ENCODE peak calls at places on chromosomes 7 and 10, in four cellular contexts. Y is A549, V is HepG2, O is K562. F is an unnamed sample.

GRCh38 chr7:24851791-24852190 is 94.5 kb upstream of the GSDME start:
- DNase-seq in O (no peak), Y (peak), V (peak), F (no peak)

GRCh38 chr7:151248191-151249033 is at the start of gene SMARCD3:
- DNase-seq in O (peak), Y (peak), V (peak), F (peak)

GRCh38 chr7:50832744-50833143 is 50.0 kb upstream of the GRB10 start:
- DNase-seq in V (no peak), O (no peak), Y (peak), F (no peak)

GRCh38 chr10:121596668-121597503 is 1.4 kb downstream of the FGFR2 start:
- DNase-seq in V (no peak), Y (no peak), O (no peak), F (peak)

GRCh38 chr10:113754125-113754524 is 2.6 kb downstream of the PLEKHS1 start:
- DNase-seq in Y (no peak), O (no peak), V (no peak), F (no peak)

GRCh38 chr10:103676058-103676785 is 179.2 kb downstream of the SH3PXD2A start:
- DNase-seq in Y (no peak), O (no peak), V (no peak), F (no peak)

GRCh38 chr7:30973791-30974604 is 10.2 kb downstream of the GHRHR start:
- DNase-seq in O (no peak), V (no peak), Y (no peak), F (no peak)

GRCh38 chr10:35640951-35641429 is 1.1 kb downstream of the FZD8 start:
- DNase-seq in O (no peak), V (peak), Y (peak), F (peak)

GRCh38 chr10:62992145-62992721 is 140.9 kb upstream of the NRBF2 start:
- DNase-seq in V (no peak), Y (no peak), O (no peak), F (no peak)

GRCh38 chr10:128178319-128178937 is 52.2 kb upstream of the MKI67 start:
- DNase-seq in O (peak), V (peak), Y (peak), F (peak)

GRCh38 chr10:102876747-102877153 is 7.5 kb downstream of the AS3MT start:
- DNase-seq in V (peak), O (no peak), Y (no peak), F (no peak)

GRCh38 chr10:45418417-45418858 is 44.4 kb downstream of the ALOX5 start:
- DNase-seq in Y (no peak), O (no peak), V (no peak), F (no peak)

GRCh38 chr10:73094986-73095478 is 1.6 kb downstream of the P4HA1 start:
- DNase-seq in O (no peak), Y (no peak), V (no peak), F (no peak)

GRCh38 chr7:15832996-15833395 is 146.5 kb upstream of the MEOX2 start:
- DNase-seq in O (no peak), Y (no peak), V (no peak), F (no peak)

GRCh38 chr7:50262916-50263690 is 41.4 kb upstream of the IKZF1 start:
- DNase-seq in Y (no peak), V (no peak), O (no peak), F (no peak)

GRCh38 chr7:107505997-107506682 is 36.3 kb downstream of the GPR22 start:
- DNase-seq in O (no peak), Y (no peak), V (peak), F (no peak)

GRCh38 chr10:7696545-7696944 is 6.6 kb upstream of the ITIH2 start:
- DNase-seq in O (no peak), Y (no peak), V (peak), F (no peak)

GRCh38 chr7:44112231-44112996 is 8.3 kb downstream of the AEBP1 start:
- DNase-seq in V (no peak), Y (no peak), O (peak), F (no peak)

GRCh38 chr7:74203157-74203556 is 6.6 kb upstream of the LAT2 start:
- DNase-seq in V (peak), O (no peak), Y (peak), F (no peak)

GRCh38 chr7:16564909-16565426 is 38.3 kb downstream of the LRRC72 start:
- DNase-seq in Y (peak), V (peak), O (peak), F (peak)

GRCh38 chr10:61465807-61466425 is 12.7 kb upstream of the TMEM26 start:
- DNase-seq in V (no peak), Y (no peak), O (no peak), F (peak)

GRCh38 chr7:87148332-87148955 is 3.8 kb upstream of the DMTF1 start:
- DNase-seq in Y (peak), V (no peak), O (no peak), F (no peak)

GRCh38 chr7:121081327-121081936 is 92.9 kb downstream of the CPED1 start:
- DNase-seq in V (peak), O (peak), Y (peak), F (no peak)

GRCh38 chr10:118692911-118693310 is 61.9 kb downstream of the CACUL1 start:
- DNase-seq in V (no peak), Y (no peak), O (no peak), F (no peak)

GRCh38 chr7:81308643-81309354 is 389.9 kb upstream of the SEMA3C start:
- DNase-seq in Y (no peak), O (no peak), V (no peak), F (no peak)

GRCh38 chr10:17993361-17993760 is 41.6 kb downstream of the SLC39A12 start:
- DNase-seq in V (no peak), Y (no peak), O (no peak), F (no peak)

GRCh38 chr7:107614425-107614824 is 34.4 kb downstream of the BCAP29 start:
- DNase-seq in Y (no peak), V (peak), O (no peak), F (no peak)

GRCh38 chr10:75033399-75034130 is 77.9 kb upstream of the SAMD8 start:
- DNase-seq in V (no peak), O (no peak), Y (no peak), F (no peak)

GRCh38 chr7:55405856-55406541 is 40.9 kb downstream of the LANCL2 start:
- DNase-seq in V (no peak), Y (no peak), O (no peak), F (no peak)

GRCh38 chr7:149220534-149220933 is 18.9 kb upstream of the ZNF212 start:
- DNase-seq in O (no peak), Y (no peak), V (no peak), F (no peak)

GRCh38 chr7:47947355-47947749 is 914 bp downstream of the PKD1L1 start:
- DNase-seq in V (no peak), Y (no peak), O (no peak), F (no peak)
- TF ChIP-seq HMGXB4 in V (no peak), Y (no peak), O (no peak), F (no peak)

DNA sequence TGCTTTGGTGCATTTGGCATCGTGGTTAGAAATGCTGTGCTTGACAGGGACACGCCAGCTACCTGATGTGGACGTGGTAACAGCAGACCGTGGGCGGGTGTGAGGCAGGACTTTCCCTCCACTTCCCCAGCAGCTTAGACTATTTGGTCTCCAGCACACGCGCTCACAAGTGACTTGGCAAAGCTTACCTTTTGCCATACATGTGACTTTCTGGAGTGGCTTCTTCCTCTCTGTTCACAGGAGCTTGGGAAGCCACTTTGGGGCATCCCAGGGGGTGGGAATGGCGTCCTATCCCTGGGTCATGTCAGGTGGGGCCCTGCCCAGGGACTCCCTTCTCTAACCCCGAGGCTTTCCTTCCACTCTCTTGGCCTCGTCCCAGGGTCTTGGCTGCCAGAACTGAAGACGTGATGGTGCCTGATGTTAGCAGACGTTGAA is 228.7 kb upstream of the KLF6 start:
- DNase-seq in O (no peak), Y (no peak), V (no peak), F (no peak)
- TF ChIP-seq HMGXB4 in O (no peak), Y (no peak), V (no peak), F (no peak)

DNA sequence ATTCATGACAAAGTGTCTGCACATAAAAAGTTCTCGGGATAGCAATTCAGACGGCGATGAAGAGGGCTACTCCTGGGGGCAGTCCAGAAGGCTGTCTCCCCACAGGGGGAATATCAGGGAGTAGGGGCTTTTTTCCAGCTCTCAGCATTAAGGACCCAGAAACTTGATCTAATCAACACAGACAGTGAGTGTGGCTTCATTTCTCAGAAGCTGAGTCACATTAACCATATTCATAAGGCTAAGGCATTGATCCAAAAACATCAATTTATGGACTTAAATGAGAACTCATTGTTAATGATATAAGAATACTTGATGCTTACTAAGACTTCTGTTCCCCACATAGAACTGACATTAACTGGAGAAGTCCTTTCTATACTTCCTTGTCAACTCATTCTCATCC is 87.5 kb upstream of the AOAH start:
- DNase-seq in V (no peak), O (no peak), Y (no peak), F (no peak)
- TF ChIP-seq HMGXB4 in V (no peak), O (no peak), Y (no peak), F (no peak)

DNA sequence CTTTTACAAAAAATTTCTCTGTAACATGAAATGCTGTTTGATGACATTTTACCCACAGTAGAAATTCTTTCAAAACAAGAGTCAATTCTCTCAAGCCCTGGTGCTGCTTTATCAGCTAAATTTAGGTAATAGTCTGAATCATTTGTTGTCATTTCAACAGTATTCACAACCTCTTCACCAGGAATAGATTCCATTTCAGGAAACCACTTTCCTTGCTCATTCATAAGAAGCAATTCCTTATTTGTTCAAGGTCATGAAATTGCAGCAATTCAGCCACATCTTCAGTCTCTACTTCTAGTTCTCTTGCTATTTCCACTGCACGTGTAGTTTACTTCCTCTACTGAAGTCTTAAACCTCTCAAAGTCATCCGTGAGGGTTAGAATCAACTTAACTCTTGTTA is 14.1 kb downstream of the STAG3 start:
- DNase-seq in V (no peak), Y (no peak), O (no peak), F (no peak)
- TF ChIP-seq HMGXB4 in V (no peak), Y (no peak), O (no peak), F (no peak)

DNA sequence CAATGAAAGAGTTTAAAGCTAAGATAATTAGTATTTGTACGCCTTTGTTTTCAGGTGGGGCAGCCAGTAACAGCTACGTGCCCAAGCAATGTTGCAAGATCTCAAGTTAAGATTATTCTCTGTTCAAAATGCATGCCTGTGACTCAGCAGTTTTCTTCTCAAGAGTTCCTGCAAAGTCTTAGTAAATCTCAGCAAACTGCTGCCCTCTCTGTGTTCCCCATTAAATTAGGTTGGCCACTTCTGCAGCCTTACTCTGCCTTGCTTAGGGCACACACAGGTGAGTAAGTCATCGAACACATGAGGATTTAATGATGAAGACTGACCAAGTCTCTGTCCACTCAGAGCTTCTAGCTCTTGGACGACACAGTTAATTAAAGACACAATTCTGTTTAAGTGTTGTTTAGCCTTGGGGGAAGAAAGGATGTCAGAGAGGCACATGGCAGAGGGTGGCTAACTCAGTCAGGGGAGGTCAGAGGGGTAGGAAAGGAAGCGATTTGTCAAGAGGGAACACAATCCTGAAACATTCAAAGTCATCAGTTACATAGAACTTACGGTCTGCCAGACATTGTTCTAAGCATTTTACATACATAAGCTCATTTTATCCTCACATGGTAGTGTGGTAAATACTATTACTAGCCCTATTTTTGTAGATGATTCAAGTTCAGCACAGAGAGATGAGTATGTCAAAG is 20.2 kb upstream of the SLC35G1 start:
- DNase-seq in V (no peak), Y (no peak), O (no peak), F (no peak)
- TF ChIP-seq HMGXB4 in V (no peak), Y (no peak), O (no peak), F (no peak)

DNA sequence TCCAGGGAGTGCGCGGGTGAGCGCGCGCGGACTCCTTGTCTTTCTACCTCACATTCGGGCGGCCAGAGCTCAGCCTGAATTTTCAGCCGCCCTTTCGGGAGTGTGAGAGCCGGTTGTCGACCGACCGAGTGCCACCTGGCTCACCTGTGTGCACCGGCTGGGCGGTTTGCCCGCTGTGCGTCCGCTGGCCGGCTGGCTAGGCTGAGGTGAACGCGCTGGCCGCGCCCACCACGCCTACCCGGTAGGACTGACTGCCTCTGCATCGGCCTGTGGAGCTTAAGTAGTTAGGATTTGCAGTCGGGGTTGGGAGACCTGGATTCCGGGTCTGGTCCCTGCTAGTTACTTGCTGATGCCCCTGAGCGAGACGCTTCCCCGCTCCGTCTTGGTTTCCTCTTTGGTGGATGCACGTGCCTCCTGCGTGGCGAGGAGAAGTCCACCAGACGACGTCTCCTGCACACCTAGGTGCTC is 553 bp downstream of the TSPAN15 start:
- DNase-seq in V (no peak), Y (no peak), O (no peak), F (peak)
- TF ChIP-seq HMGXB4 in V (no peak), Y (no peak), O (no peak), F (no peak)

GRCh38 chr10:11724938-11725776 is 17.0 kb upstream of the ECHDC3 start:
- DNase-seq in V (peak), Y (peak), O (peak), F (no peak)
- TF ChIP-seq HMGXB4 in V (no peak), Y (no peak), O (no peak), F (no peak)

GRCh38 chr10:116973946-116974345 is 31.0 kb downstream of the SHTN1 start:
- DNase-seq in O (no peak), Y (no peak), V (no peak), F (no peak)
- TF ChIP-seq HMGXB4 in O (no peak), Y (no peak), V (no peak), F (no peak)

GRCh38 chr7:78398081-78398480 is 599.5 kb downstream of the PHTF2 start:
- DNase-seq in O (no peak), V (no peak), Y (no peak), F (no peak)

GRCh38 chr7:78396190-78396589 is 597.6 kb downstream of the PHTF2 start:
- DNase-seq in V (no peak), O (no peak), Y (no peak), F (no peak)

GRCh38 chr7:78400038-78400437 is 601.5 kb downstream of the PHTF2 start:
- DNase-seq in Y (no peak), O (no peak), V (no peak), F (no peak)

GRCh38 chr7:78398576-78398975 is 600.0 kb downstream of the PHTF2 start:
- DNase-seq in V (no peak), O (no peak), Y (no peak), F (no peak)

DNA sequence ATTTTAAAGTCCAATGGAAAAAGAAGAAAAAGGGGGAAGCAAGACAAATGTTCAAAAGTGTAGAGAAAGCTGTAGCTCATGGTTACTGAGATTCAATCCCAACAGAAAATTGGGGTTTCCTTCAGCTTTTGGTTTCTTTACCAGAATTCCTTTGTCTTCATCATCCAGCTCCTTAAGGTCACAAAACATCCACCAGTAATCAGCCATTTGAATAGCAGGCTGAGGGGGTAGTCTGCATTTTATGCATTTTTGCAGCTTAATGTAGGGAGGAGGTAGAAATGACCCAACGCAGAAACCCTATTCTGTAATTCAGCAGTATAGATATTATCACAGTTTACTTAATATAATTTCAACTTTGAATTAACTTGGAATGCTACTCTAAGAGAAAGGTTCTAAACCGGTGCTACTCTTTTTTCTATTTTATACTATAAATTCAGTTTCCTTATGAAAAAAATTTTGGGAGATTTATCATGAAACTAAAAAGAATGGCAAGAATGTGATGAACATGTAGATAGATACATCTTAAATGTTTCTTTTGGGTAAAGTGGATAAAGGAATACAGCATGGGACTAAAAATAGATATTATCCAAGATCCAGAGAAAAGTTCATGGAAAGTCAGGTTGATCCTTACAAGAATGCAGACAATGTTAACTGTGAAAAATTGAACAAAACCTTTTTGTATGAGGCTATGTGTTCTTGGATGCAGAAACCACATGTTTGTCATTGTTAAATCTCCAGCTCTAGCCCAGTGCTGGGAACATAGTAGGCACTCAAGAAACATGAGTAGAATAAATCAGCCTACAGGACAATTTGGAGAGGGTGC is 596.9 kb downstream of the PHTF2 start:
- DNase-seq in Y (no peak), V (no peak), O (no peak), F (no peak)
- TF ChIP-seq HMGXB4 in Y (no peak), V (no peak), O (no peak), F (no peak)

GRCh38 chr10:3217853-3218252 is 45.3 kb upstream of the PITRM1 start:
- DNase-seq in Y (no peak), V (no peak), O (no peak), F (no peak)

GRCh38 chr10:3220853-3221252 is 48.3 kb upstream of the PITRM1 start:
- DNase-seq in Y (no peak), V (no peak), O (no peak), F (no peak)

GRCh38 chr10:3213758-3214545 is 41.4 kb upstream of the PITRM1 start:
- DNase-seq in V (no peak), O (no peak), Y (no peak), F (no peak)

GRCh38 chr10:3215336-3215860 is 42.8 kb upstream of the PITRM1 start:
- DNase-seq in Y (no peak), O (no peak), V (no peak), F (no peak)

DNA sequence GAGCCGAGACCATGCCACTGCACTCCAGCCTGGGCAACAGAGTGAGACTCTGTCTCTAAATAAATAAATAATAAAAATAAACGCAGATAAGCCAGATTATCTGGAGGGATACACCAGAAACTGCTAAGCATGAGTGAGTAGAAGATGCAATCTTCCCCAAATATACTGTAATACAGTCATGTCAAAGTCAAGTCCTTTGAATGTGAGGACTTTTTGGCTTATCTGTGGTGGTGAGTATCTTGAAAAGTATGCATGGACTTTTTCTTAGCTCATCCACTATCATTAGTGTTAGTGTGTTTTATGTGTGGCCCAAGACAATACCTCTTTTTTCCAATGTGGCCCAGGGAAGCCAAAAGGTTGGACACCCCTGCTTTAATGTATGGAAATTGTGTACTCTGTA is 44.7 kb upstream of the PITRM1 start:
- DNase-seq in Y (no peak), O (no peak), V (no peak), F (no peak)
- TF ChIP-seq HMGXB4 in Y (no peak), O (no peak), V (no peak), F (no peak)

F was measured in WTC11.